ENCODE peak calls at places on chromosomes 5 and 9, in ten cellular contexts. C, D, O, Z, U, P, V, N, X and K are unnamed samples.

GRCh38 chr5:172437445-172438303 is 16.7 kb downstream of the SH3PXD2B start:
- DNase-seq in Z (no peak), X (peak; percentile 79), D (peak; percentile 84), N (peak; percentile 64), C (peak; percentile 88), U (peak; percentile 89), P (peak; percentile 82), O (no peak), V (peak; percentile 93), K (peak; percentile 90)

GRCh38 chr5:115375922-115376321 is 79.5 kb upstream of the CCDC112 start:
- DNase-seq in O (no peak), N (no peak), D (peak; percentile 66), C (peak; percentile 44), U (no peak), V (no peak), P (no peak), Z (no peak), X (peak; percentile 43), K (peak; percentile 31)

GRCh38 chr5:59583151-59583809 is 310.2 kb downstream of the PDE4D start:
- DNase-seq in V (no peak), U (no peak), O (no peak), P (peak; percentile 19), X (peak; percentile 52), N (no peak), D (no peak), C (no peak), Z (no peak), K (no peak)

GRCh38 chr9:108869092-108869725 is 7.1 kb downstream of the ACTL7A start:
- DNase-seq in N (peak; percentile 4), P (no peak), D (peak; percentile 35), Z (no peak), V (peak; percentile 58), X (peak; percentile 78), C (no peak), U (no peak), O (no peak), K (no peak)

GRCh38 chr9:129270903-129271431 is 92.9 kb upstream of the IER5L start:
- DNase-seq in N (peak; percentile 66), V (peak; percentile 74), X (peak; percentile 89), P (peak; percentile 21), U (no peak), Z (peak; percentile 46), D (peak; percentile 91), C (no peak), O (no peak), K (no peak)

GRCh38 chr5:151195622-151196021 is 28.3 kb downstream of the CCDC69 start:
- DNase-seq in D (peak; percentile 86), O (peak; percentile 10), C (no peak), Z (no peak), P (peak; percentile 68), V (no peak), X (peak; percentile 64), N (no peak), U (peak; percentile 28), K (no peak)

GRCh38 chr5:179904463-179905143 is 3.1 kb downstream of the TBC1D9B start:
- DNase-seq in C (no peak), X (no peak), V (no peak), N (no peak), O (no peak), D (no peak), P (no peak), U (no peak), Z (no peak), K (no peak)

GRCh38 chr5:172530835-172531703 is 76.7 kb upstream of the SH3PXD2B start:
- DNase-seq in N (no peak), P (no peak), U (peak; percentile 38), D (no peak), O (no peak), V (no peak), C (no peak), X (no peak), Z (no peak), K (no peak)

GRCh38 chr5:93330506-93330905 is 250.5 kb downstream of the NR2F1-AS1 start:
- DNase-seq in P (peak; percentile 58), N (no peak), O (no peak), V (no peak), U (no peak), X (no peak), Z (no peak), C (no peak), D (peak; percentile 4), K (no peak)

GRCh38 chr5:167294861-167295685 is 996.4 kb upstream of the WWC1 start:
- DNase-seq in Z (no peak), C (no peak), O (no peak), P (peak; percentile 80), V (peak; percentile 82), U (no peak), D (peak; percentile 90), N (peak; percentile 80), X (peak; percentile 83), K (peak; percentile 77)
- H3K4me3 ChIP-seq in Z (no peak overlapping the region), C (no peak overlapping the region), O (no peak overlapping the region), P (no peak overlapping the region), V (no peak overlapping the region), U (no peak overlapping the region), D (no peak overlapping the region), N (no peak overlapping the region), X (no peak overlapping the region), K (peak overlapping the region; percentile 17)

DNA sequence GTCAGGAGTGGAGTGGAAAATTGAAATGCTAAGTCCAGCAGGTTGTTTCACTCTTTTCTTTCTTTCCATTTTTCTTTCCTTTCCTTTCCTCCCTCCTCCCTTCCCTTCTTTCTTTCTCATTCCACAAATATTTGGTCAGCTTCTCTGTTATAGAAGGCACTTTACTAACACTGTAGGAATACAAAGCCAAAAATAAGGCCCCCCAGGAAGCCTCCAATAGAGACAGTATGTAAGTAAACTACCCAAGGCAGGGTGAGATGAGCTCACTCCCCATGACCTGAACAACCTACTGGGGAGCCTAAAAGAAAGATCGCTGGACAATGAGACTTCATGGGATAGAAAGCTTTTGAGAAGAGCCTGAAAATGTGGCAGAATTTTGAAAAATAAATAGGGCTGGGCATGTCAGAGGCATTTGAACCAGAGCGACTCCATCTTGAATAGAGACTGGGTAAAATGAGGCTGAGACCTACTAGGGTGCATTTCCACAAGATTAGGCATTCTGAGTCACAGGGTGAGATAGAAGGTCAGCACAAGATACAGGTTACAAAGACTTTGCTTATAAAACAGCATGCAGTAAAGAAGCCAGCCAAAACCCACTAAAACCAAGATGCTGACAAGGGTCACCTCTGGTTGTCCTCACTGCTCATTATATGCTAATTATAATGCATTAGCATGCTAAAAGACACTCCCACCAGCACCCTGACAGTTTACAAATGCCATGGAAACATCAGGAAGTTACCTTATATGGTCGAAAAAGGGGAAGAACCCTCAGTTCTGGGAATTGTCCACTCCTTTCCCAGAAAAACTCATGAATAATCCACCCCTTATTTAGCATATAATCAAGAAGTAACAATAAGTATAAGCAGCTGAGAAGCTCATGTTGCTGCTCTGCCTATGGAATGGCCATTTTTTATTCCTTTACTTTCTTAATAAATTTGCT is 158.9 kb upstream of the EGFLAM start:
- DNase-seq in C (no peak), V (no peak), U (no peak), O (no peak), Z (no peak), X (no peak), N (no peak), D (no peak), P (no peak), K (no peak)
- H3K4me3 ChIP-seq in C (no peak overlapping the region), V (no peak overlapping the region), U (no peak overlapping the region), O (no peak overlapping the region), Z (no peak overlapping the region), X (no peak overlapping the region), N (no peak overlapping the region), D (no peak overlapping the region), P (no peak overlapping the region), K (no peak overlapping the region)

GRCh38 chr5:149410071-149410470 is 31.0 kb upstream of the IL17B start:
- DNase-seq in O (no peak), N (no peak), D (no peak), V (no peak), Z (no peak), U (no peak), P (no peak), C (no peak), X (no peak), K (no peak)
- H3K4me3 ChIP-seq in O (no peak overlapping the region), N (peak overlapping the region; percentile 100), D (peak overlapping the region; percentile 99), V (peak overlapping the region; percentile 76), Z (no peak overlapping the region), U (peak overlapping the region; percentile 64), P (peak overlapping the region; percentile 37), C (no peak overlapping the region), X (no peak overlapping the region), K (no peak overlapping the region)

DNA sequence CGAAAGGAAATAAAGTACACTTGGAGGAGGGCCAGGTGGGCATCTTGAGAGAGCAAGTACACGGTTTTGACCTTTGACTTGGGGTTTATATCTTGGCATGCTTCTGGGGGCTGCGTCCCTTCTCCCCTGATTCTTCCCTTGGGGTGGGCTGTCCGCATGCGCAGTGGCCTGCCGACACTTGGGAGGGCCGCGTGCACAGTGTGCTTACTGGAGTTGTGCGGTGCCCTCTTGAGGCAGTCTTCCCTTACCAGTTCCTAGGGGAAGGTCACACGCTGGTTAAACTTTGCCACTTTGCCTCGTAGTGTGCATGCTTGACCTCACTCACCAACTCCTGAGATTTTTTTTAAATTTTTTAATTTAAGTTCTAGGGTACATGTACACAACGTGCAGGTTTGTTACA is 4.3 kb upstream of the CLPTM1L start:
- DNase-seq in X (no peak), D (no peak), U (no peak), V (no peak), Z (no peak), C (no peak), N (no peak), O (no peak), P (no peak), K (no peak)
- H3K4me3 ChIP-seq in X (no peak overlapping the region), D (no peak overlapping the region), U (no peak overlapping the region), V (no peak overlapping the region), Z (no peak overlapping the region), C (no peak overlapping the region), N (no peak overlapping the region), O (no peak overlapping the region), P (no peak overlapping the region), K (no peak overlapping the region)